ENCODE peak calls at places on chromosome 19, in eight cellular contexts. One of them, this sample, is unnamed. For H3K27me3 and H3K4me1, the result is how much of the 10 kb centered on the place peaks cover.

GRCh38 chr19:33157906-33158305 is 26.0 kb downstream of the WDR88 start:
- DNase-seq in GM23248: no peak
- DNase-seq in heart left ventricle: no peak
- DNase-seq in HepG2: no peak
- DNase-seq in psoas muscle: no peak
- DNase-seq in Panc1: no peak
- DNase-seq in aorta: peak
- DNase-seq in naive thymus-derived CD4-positive, alpha-beta T cell: no peak
- DNase-seq in this sample: no peak

GRCh38 chr19:16014923-16015804 is 61.1 kb upstream of the TPM4 start:
- DNase-seq in GM23248: no peak
- DNase-seq in heart left ventricle: no peak
- DNase-seq in HepG2: no peak
- DNase-seq in psoas muscle: no peak
- DNase-seq in Panc1: no peak
- DNase-seq in aorta: peak
- DNase-seq in naive thymus-derived CD4-positive, alpha-beta T cell: no peak
- DNase-seq in this sample: no peak

GRCh38 chr19:14553939-14554243 is 18.0 kb downstream of the NDUFB7 start:
- DNase-seq in GM23248: no peak
- DNase-seq in heart left ventricle: no peak
- DNase-seq in HepG2: no peak
- DNase-seq in psoas muscle: no peak
- DNase-seq in Panc1: no peak
- DNase-seq in aorta: no peak
- DNase-seq in naive thymus-derived CD4-positive, alpha-beta T cell: no peak
- DNase-seq in this sample: no peak

GRCh38 chr19:31648347-31648746 is 299.1 kb upstream of the TSHZ3 start:
- DNase-seq in GM23248: no peak
- DNase-seq in heart left ventricle: no peak
- DNase-seq in HepG2: no peak
- DNase-seq in psoas muscle: no peak
- DNase-seq in Panc1: no peak
- DNase-seq in aorta: no peak
- DNase-seq in naive thymus-derived CD4-positive, alpha-beta T cell: no peak
- DNase-seq in this sample: peak

GRCh38 chr19:53195265-53195879 is 2.2 kb upstream of the ZNF665 start:
- DNase-seq in GM23248: peak
- DNase-seq in heart left ventricle: peak
- DNase-seq in HepG2: peak
- DNase-seq in psoas muscle: peak
- DNase-seq in Panc1: peak
- DNase-seq in aorta: peak
- DNase-seq in naive thymus-derived CD4-positive, alpha-beta T cell: peak
- DNase-seq in this sample: peak

GRCh38 chr19:39809368-39809767 is 24.6 kb downstream of the DYRK1B start:
- DNase-seq in GM23248: no peak
- DNase-seq in heart left ventricle: no peak
- DNase-seq in HepG2: no peak
- DNase-seq in psoas muscle: no peak
- DNase-seq in Panc1: no peak
- DNase-seq in aorta: no peak
- DNase-seq in naive thymus-derived CD4-positive, alpha-beta T cell: no peak
- DNase-seq in this sample: no peak

GRCh38 chr19:2289714-2290435 is 7.9 kb upstream of the PEAK3 start:
- DNase-seq in GM23248: peak
- DNase-seq in heart left ventricle: no peak
- DNase-seq in HepG2: no peak
- DNase-seq in psoas muscle: no peak
- DNase-seq in Panc1: no peak
- DNase-seq in aorta: peak
- DNase-seq in naive thymus-derived CD4-positive, alpha-beta T cell: peak
- DNase-seq in this sample: peak

GRCh38 chr19:30420881-30421280 is 48.7 kb downstream of the ZNF536 start:
- DNase-seq in GM23248: no peak
- DNase-seq in heart left ventricle: no peak
- DNase-seq in HepG2: no peak
- DNase-seq in psoas muscle: no peak
- DNase-seq in Panc1: no peak
- DNase-seq in aorta: no peak
- DNase-seq in naive thymus-derived CD4-positive, alpha-beta T cell: no peak
- DNase-seq in this sample: no peak

GRCh38 chr19:6730153-6730804 is 7.1 kb downstream of the GPR108 start:
- DNase-seq in GM23248: peak
- DNase-seq in heart left ventricle: no peak
- DNase-seq in HepG2: peak
- DNase-seq in psoas muscle: peak
- DNase-seq in Panc1: no peak
- DNase-seq in aorta: peak
- DNase-seq in naive thymus-derived CD4-positive, alpha-beta T cell: no peak
- DNase-seq in this sample: peak

GRCh38 chr19:888615-889385 is 4.2 kb downstream of the MED16 start:
- DNase-seq in GM23248: no peak
- DNase-seq in heart left ventricle: no peak
- DNase-seq in HepG2: no peak
- DNase-seq in psoas muscle: peak
- DNase-seq in Panc1: no peak
- DNase-seq in aorta: no peak
- DNase-seq in naive thymus-derived CD4-positive, alpha-beta T cell: no peak
- DNase-seq in this sample: no peak

GRCh38 chr19:29404951-29405727 is 120.7 kb upstream of the VSTM2B start:
- DNase-seq in GM23248: peak
- DNase-seq in heart left ventricle: no peak
- DNase-seq in HepG2: no peak
- DNase-seq in psoas muscle: no peak
- DNase-seq in Panc1: no peak
- DNase-seq in aorta: no peak
- DNase-seq in naive thymus-derived CD4-positive, alpha-beta T cell: no peak
- DNase-seq in this sample: no peak

GRCh38 chr19:9667898-9668297 is 7.0 kb downstream of the ZNF562 start:
- DNase-seq in GM23248: no peak
- DNase-seq in heart left ventricle: no peak
- DNase-seq in HepG2: no peak
- DNase-seq in psoas muscle: no peak
- DNase-seq in Panc1: no peak
- DNase-seq in aorta: no peak
- DNase-seq in naive thymus-derived CD4-positive, alpha-beta T cell: no peak
- DNase-seq in this sample: no peak

GRCh38 chr19:34253711-34254551 is 423 bp upstream of the GARRE1 start:
- DNase-seq in GM23248: peak
- DNase-seq in heart left ventricle: peak
- DNase-seq in HepG2: peak
- DNase-seq in psoas muscle: peak
- DNase-seq in Panc1: no peak
- DNase-seq in aorta: peak
- DNase-seq in naive thymus-derived CD4-positive, alpha-beta T cell: peak
- DNase-seq in this sample: peak

GRCh38 chr19:33388817-33389573 is 15.5 kb downstream of the CEBPG start:
- DNase-seq in GM23248: no peak
- DNase-seq in heart left ventricle: no peak
- DNase-seq in HepG2: no peak
- DNase-seq in psoas muscle: peak
- DNase-seq in Panc1: no peak
- DNase-seq in aorta: peak
- DNase-seq in naive thymus-derived CD4-positive, alpha-beta T cell: no peak
- DNase-seq in this sample: peak

GRCh38 chr19:40744554-40745401 is 5.5 kb downstream of the ACTMAP start:
- DNase-seq in GM23248: no peak
- DNase-seq in heart left ventricle: no peak
- DNase-seq in HepG2: peak
- DNase-seq in psoas muscle: no peak
- DNase-seq in Panc1: no peak
- DNase-seq in aorta: no peak
- DNase-seq in naive thymus-derived CD4-positive, alpha-beta T cell: no peak
- DNase-seq in this sample: peak

GRCh38 chr19:47608908-47609879 is at the start of gene BICRA:
- DNase-seq in GM23248: peak
- DNase-seq in heart left ventricle: peak
- DNase-seq in HepG2: peak
- DNase-seq in psoas muscle: peak
- DNase-seq in Panc1: no peak
- DNase-seq in aorta: peak
- DNase-seq in naive thymus-derived CD4-positive, alpha-beta T cell: peak
- DNase-seq in this sample: peak

GRCh38 chr19:28406237-28406596 is 806.7 kb downstream of the UQCRFS1 start:
- DNase-seq in GM23248: no peak
- DNase-seq in heart left ventricle: no peak
- DNase-seq in HepG2: no peak
- DNase-seq in psoas muscle: no peak
- DNase-seq in Panc1: no peak
- DNase-seq in aorta: no peak
- DNase-seq in naive thymus-derived CD4-positive, alpha-beta T cell: no peak
- DNase-seq in this sample: no peak

GRCh38 chr19:4413588-4413987 is 11.1 kb downstream of the CHAF1A start:
- DNase-seq in GM23248: no peak
- DNase-seq in heart left ventricle: no peak
- DNase-seq in HepG2: no peak
- DNase-seq in psoas muscle: no peak
- DNase-seq in Panc1: no peak
- DNase-seq in aorta: no peak
- DNase-seq in naive thymus-derived CD4-positive, alpha-beta T cell: no peak
- DNase-seq in this sample: no peak

GRCh38 chr19:7386308-7386707 is 37.6 kb downstream of the ARHGEF18 start:
- DNase-seq in GM23248: no peak
- DNase-seq in heart left ventricle: no peak
- DNase-seq in HepG2: no peak
- DNase-seq in psoas muscle: no peak
- DNase-seq in Panc1: no peak
- DNase-seq in aorta: no peak
- DNase-seq in naive thymus-derived CD4-positive, alpha-beta T cell: no peak
- DNase-seq in this sample: no peak

GRCh38 chr19:15623711-15624318 is 8.8 kb downstream of the CYP4F8 start:
- DNase-seq in GM23248: no peak
- DNase-seq in heart left ventricle: no peak
- DNase-seq in HepG2: no peak
- DNase-seq in psoas muscle: no peak
- DNase-seq in Panc1: no peak
- DNase-seq in aorta: no peak
- DNase-seq in naive thymus-derived CD4-positive, alpha-beta T cell: no peak
- DNase-seq in this sample: no peak

GRCh38 chr19:43759515-43759914 is 4.8 kb upstream of the SMG9 start:
- DNase-seq in GM23248: peak
- DNase-seq in heart left ventricle: no peak
- DNase-seq in HepG2: peak
- DNase-seq in psoas muscle: no peak
- DNase-seq in Panc1: no peak
- DNase-seq in aorta: no peak
- DNase-seq in naive thymus-derived CD4-positive, alpha-beta T cell: no peak
- DNase-seq in this sample: no peak

DNA sequence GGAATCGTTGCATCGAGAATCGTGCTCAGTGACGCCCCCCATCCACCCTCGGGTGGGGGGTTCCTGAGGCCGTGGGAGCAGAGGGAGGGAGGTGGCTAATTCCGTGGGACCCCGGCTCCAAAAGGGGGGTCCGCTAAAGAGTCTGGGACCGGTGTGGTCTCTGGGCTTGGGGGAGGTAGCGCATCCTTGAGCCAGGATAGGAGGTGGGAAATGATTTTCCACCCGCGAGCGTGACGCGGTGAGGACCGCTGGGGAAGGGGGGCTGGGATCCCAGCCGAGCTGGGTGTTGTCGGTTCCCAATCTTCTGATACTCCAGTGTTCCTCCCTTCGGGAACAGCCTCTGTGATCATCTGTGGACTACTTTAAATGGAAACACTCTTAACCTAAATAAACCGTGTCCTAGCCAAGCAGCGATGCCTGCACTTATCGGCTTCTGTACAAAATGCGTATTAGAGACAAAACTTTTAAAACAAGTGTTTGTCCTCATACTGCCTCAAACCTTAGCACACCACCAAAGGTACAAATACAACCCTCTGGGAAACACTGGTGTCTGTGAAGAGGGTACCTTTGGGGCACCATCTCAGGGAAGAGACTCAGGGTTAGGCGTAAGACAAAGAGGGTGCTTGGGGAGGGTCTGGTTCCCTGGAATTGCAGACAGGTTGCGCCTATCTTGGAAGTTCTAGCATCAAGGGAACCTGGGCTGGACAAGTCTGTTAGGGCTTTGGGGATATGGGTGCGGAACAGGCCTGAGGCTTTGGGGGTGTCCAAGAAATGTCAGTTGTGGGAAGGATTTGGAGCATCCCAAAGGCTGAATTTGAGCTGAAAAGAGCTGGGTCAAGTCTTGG is 16.0 kb downstream of the KCNC3 start:
- DNase-seq in GM23248: no peak
- DNase-seq in heart left ventricle: no peak
- DNase-seq in HepG2: no peak
- DNase-seq in psoas muscle: no peak
- DNase-seq in Panc1: no peak
- DNase-seq in aorta: no peak
- DNase-seq in naive thymus-derived CD4-positive, alpha-beta T cell: no peak
- DNase-seq in this sample: peak
- H3K27me3 ChIP-seq in GM23248: under half
- H3K27me3 ChIP-seq in heart left ventricle: under half
- H3K27me3 ChIP-seq in HepG2: under half
- H3K27me3 ChIP-seq in psoas muscle: under half
- H3K27me3 ChIP-seq in Panc1: under half
- H3K27me3 ChIP-seq in aorta: under half
- H3K27me3 ChIP-seq in naive thymus-derived CD4-positive, alpha-beta T cell: under half
- H3K27me3 ChIP-seq in this sample: under half

GRCh38 chr19:17703823-17704463 is 15.3 kb upstream of the MAP1S start:
- DNase-seq in GM23248: peak
- DNase-seq in heart left ventricle: no peak
- DNase-seq in HepG2: peak
- DNase-seq in psoas muscle: no peak
- DNase-seq in Panc1: peak
- DNase-seq in aorta: peak
- DNase-seq in naive thymus-derived CD4-positive, alpha-beta T cell: peak
- DNase-seq in this sample: peak
- H3K4me1 ChIP-seq in GM23248: under half
- H3K4me1 ChIP-seq in heart left ventricle: under half
- H3K4me1 ChIP-seq in HepG2: under half
- H3K4me1 ChIP-seq in psoas muscle: under half
- H3K4me1 ChIP-seq in Panc1: under half
- H3K4me1 ChIP-seq in aorta: under half
- H3K4me1 ChIP-seq in naive thymus-derived CD4-positive, alpha-beta T cell: under half
- H3K4me1 ChIP-seq in this sample: under half

GRCh38 chr19:12838182-12838890 is at the start of gene MAST1:
- DNase-seq in GM23248: peak
- DNase-seq in heart left ventricle: no peak
- DNase-seq in HepG2: no peak
- DNase-seq in psoas muscle: peak
- DNase-seq in Panc1: no peak
- DNase-seq in aorta: no peak
- DNase-seq in naive thymus-derived CD4-positive, alpha-beta T cell: peak
- DNase-seq in this sample: peak
- H3K27me3 ChIP-seq in GM23248: half or more
- H3K27me3 ChIP-seq in heart left ventricle: half or more
- H3K27me3 ChIP-seq in HepG2: under half
- H3K27me3 ChIP-seq in psoas muscle: under half
- H3K27me3 ChIP-seq in Panc1: under half
- H3K27me3 ChIP-seq in aorta: under half
- H3K27me3 ChIP-seq in naive thymus-derived CD4-positive, alpha-beta T cell: under half
- H3K27me3 ChIP-seq in this sample: half or more

GRCh38 chr19:50711805-50712204 is 7.8 kb downstream of the SHANK1 start:
- DNase-seq in GM23248: no peak
- DNase-seq in heart left ventricle: peak
- DNase-seq in HepG2: no peak
- DNase-seq in psoas muscle: peak
- DNase-seq in Panc1: no peak
- DNase-seq in aorta: no peak
- DNase-seq in naive thymus-derived CD4-positive, alpha-beta T cell: no peak
- DNase-seq in this sample: no peak
- H3K4me1 ChIP-seq in GM23248: under half
- H3K4me1 ChIP-seq in heart left ventricle: under half
- H3K4me1 ChIP-seq in HepG2: under half
- H3K4me1 ChIP-seq in psoas muscle: under half
- H3K4me1 ChIP-seq in Panc1: under half
- H3K4me1 ChIP-seq in aorta: under half
- H3K4me1 ChIP-seq in naive thymus-derived CD4-positive, alpha-beta T cell: under half
- H3K4me1 ChIP-seq in this sample: under half